ENCODE peak calls at places on chromosomes 6 and 20, in ten cellular contexts. H, A, L, Q, D, O, M, U, C and X are unnamed samples. For H3K9me3, the result is how much of the 10 kb centered on the place peaks cover.

GRCh38 chr6:147540075-147540474 is 31.6 kb downstream of the SAMD5 start:
- DNase-seq in O (no peak), M (no peak), U (no peak), A (no peak), C (no peak), H (no peak), Q (no peak), D (no peak), L (no peak), X (no peak)

GRCh38 chr20:58209652-58210397 is 18.6 kb downstream of the ANKRD60 start:
- DNase-seq in M (peak), L (peak), A (peak), H (peak), U (peak), C (peak), Q (peak), D (peak), O (peak), X (peak)

GRCh38 chr6:95228636-95229035 is 348.7 kb upstream of the MANEA start:
- DNase-seq in A (peak), M (no peak), O (no peak), C (no peak), H (no peak), U (no peak), D (no peak), L (no peak), Q (no peak), X (no peak)

GRCh38 chr20:46963758-46964181 is 69.1 kb downstream of the EYA2 start:
- DNase-seq in D (no peak), C (no peak), L (no peak), O (no peak), M (no peak), Q (no peak), U (no peak), H (no peak), A (no peak), X (no peak)

GRCh38 chr20:6882911-6883310 is 115.4 kb downstream of the BMP2 start:
- DNase-seq in M (no peak), O (no peak), H (no peak), A (no peak), L (no peak), Q (no peak), U (no peak), C (no peak), D (no peak), X (no peak)

GRCh38 chr20:43383026-43383795 is 74.5 kb upstream of the SRSF6 start:
- DNase-seq in Q (no peak), C (no peak), O (peak), M (no peak), D (no peak), H (no peak), U (no peak), L (no peak), A (no peak), X (no peak)

GRCh38 chr6:145688493-145688905 is 46.8 kb downstream of the EPM2A start:
- DNase-seq in A (no peak), C (no peak), H (no peak), O (no peak), U (peak), M (no peak), Q (no peak), L (no peak), D (no peak), X (no peak)

GRCh38 chr6:126716826-126717514 is 377.1 kb downstream of the CENPW start:
- DNase-seq in D (no peak), A (peak), Q (peak), C (no peak), M (no peak), O (no peak), L (no peak), U (no peak), H (no peak), X (no peak)

GRCh38 chr6:40181367-40181766 is 247.1 kb upstream of the MOCS1 start:
- DNase-seq in L (no peak), U (no peak), Q (no peak), D (no peak), H (no peak), O (no peak), C (no peak), A (no peak), M (no peak), X (no peak)
- H3K9me3 ChIP-seq in L (under half), U (under half), Q (under half), D (under half), H (under half), O (under half), C (under half), A (under half), M (under half), X (under half)

GRCh38 chr20:15977026-15977425 is 596.2 kb downstream of the KIF16B start:
- DNase-seq in C (no peak), A (peak), D (no peak), Q (no peak), U (no peak), O (no peak), H (no peak), L (no peak), M (no peak), X (no peak)
- H3K9me3 ChIP-seq in C (under half), A (under half), D (under half), Q (under half), U (under half), O (under half), H (under half), L (under half), M (under half), X (under half)

DNA sequence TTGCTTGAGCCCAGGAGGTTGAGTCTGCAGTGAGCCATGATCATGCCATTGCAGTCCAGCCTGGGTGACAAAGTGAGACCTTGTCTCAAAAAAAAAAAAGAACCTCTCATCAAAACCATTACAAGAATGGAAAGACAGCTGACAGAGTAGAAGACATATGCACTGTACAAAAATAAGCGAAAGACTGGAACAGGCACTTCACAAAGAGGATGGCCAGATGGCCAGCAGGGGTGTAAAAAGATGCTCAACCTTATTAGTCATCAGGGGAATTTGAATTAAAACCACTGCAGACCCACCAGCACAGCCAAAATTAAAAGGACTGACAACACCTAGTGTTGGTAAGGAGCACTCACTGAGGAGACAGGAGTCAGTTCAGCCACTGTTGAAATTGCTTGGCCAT is 13.5 kb upstream of the TAF4 start:
- DNase-seq in A (no peak), H (no peak), Q (no peak), D (no peak), M (no peak), C (no peak), L (no peak), O (no peak), U (no peak), X (no peak)
- H3K9me3 ChIP-seq in A (under half), H (under half), Q (under half), D (under half), M (under half), C (under half), L (under half), O (under half), U (under half), X (under half)

GRCh38 chr6:170004585-170005210 is 253.3 kb downstream of the ERMARD start:
- DNase-seq in L (no peak), C (no peak), O (no peak), M (no peak), D (no peak), U (no peak), H (no peak), A (no peak), Q (no peak), X (peak)
- H3K9me3 ChIP-seq in L (under half), C (under half), O (under half), M (under half), D (under half), U (half or more), H (under half), A (under half), Q (under half), X (under half)

GRCh38 chr20:36992802-36993334 is 41.4 kb upstream of the SAMHD1 start:
- DNase-seq in L (no peak), Q (no peak), C (no peak), H (no peak), U (no peak), D (no peak), A (no peak), O (no peak), M (no peak), X (no peak)

GRCh38 chr20:36991708-36992107 is 40.2 kb upstream of the SAMHD1 start:
- DNase-seq in L (no peak), C (no peak), O (no peak), U (no peak), A (no peak), D (no peak), Q (no peak), M (no peak), H (no peak), X (no peak)

GRCh38 chr20:36988494-36988966 is 37.0 kb upstream of the SAMHD1 start:
- DNase-seq in O (no peak), U (no peak), C (no peak), M (no peak), H (no peak), Q (no peak), L (no peak), D (peak), A (no peak), X (no peak)
- H3K9me3 ChIP-seq in O (under half), U (under half), C (under half), M (under half), H (under half), Q (under half), L (under half), D (under half), A (under half), X (under half)

GRCh38 chr6:355809-356208 is 35.7 kb upstream of the IRF4 start:
- DNase-seq in A (peak), M (no peak), Q (no peak), L (no peak), C (no peak), D (no peak), U (no peak), O (peak), H (no peak), X (no peak)
- H3K9me3 ChIP-seq in A (under half), M (under half), Q (under half), L (under half), C (under half), D (under half), U (half or more), O (under half), H (under half), X (under half)

GRCh38 chr6:169469028-169469427 is 215.4 kb upstream of the THBS2 start:
- DNase-seq in O (no peak), D (no peak), U (no peak), Q (no peak), L (no peak), C (no peak), M (no peak), A (no peak), H (no peak), X (no peak)
- H3K9me3 ChIP-seq in O (under half), D (under half), U (under half), Q (under half), L (under half), C (under half), M (under half), A (under half), H (under half), X (under half)

DNA sequence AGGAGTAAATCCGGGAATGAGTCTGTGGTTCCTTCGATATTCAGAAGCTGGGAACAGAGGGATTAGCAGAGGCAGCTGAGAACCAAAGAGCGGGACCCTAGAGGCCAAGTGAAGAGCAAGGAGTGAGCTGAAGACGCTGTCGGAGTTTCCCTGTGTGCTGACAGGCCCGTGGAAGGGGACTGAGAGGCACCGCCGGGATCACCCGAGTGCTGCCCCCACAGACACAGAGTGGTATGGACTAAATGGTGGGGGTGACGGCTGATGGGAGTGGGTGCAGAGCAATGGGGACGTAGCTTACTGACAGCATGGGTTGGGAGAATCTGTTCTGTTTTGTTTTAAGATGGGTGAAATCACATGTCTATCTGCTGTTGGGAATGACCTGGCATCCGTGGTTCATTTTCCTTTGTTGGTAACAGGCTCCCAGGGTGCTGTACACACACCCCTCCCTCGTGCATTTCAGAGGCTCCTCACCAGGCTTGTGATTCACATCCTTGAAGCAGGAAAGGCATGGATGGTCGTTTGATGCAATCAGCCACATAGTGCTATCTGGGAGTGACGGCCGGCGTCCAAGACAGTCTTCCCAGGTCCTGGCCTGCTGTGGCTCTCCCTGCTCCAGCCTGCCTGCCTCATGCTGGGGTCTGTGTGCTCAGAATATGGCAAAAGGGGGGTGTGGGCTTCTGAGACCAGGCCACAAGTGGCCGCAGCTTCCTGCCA is 97.4 kb downstream of the THBS2 start:
- DNase-seq in L (no peak), O (no peak), U (no peak), A (no peak), C (no peak), H (no peak), M (peak), D (no peak), Q (no peak), X (no peak)
- H3K9me3 ChIP-seq in L (under half), O (under half), U (under half), A (under half), C (under half), H (under half), M (under half), D (under half), Q (under half), X (under half)